ENCODE peak calls at places on chromosomes 1 and 21, in eight cellular contexts. S is A549, T is K562, E is Panc1, P is HCT116, I is GM23338, R is SK-N-SH, B is GM12878. L is an unnamed sample.
A peak's percentile ranks its signal among the peaks of the same experiment; 100 is the strongest.

GRCh38 chr1:152827173-152827572 is at the start of gene LCE1A:
- DNase-seq in P (no peak), B (no peak), S (no peak), I (no peak), T (no peak), R (no peak), E (no peak), L (no peak)

GRCh38 chr21:15365751-15366392 is 301.1 kb upstream of the NRIP1 start:
- DNase-seq in T (no peak), E (no peak), P (no peak), S (no peak), B (no peak), R (no peak), I (peak; percentile 37), L (no peak)

GRCh38 chr1:73839922-73840321 is 358.1 kb downstream of the LRRIQ3 start:
- DNase-seq in E (no peak), B (no peak), S (no peak), I (peak; percentile 49), T (peak; percentile 13), P (no peak), R (no peak), L (no peak)

GRCh38 chr1:57839067-57839466 is 415.2 kb upstream of the DAB1 start:
- DNase-seq in S (no peak), B (no peak), R (no peak), I (no peak), E (no peak), T (no peak), P (no peak), L (no peak)

GRCh38 chr1:204074274-204075115 is 1.6 kb downstream of the SOX13 start:
- DNase-seq in I (peak; percentile 66), S (peak; percentile 58), R (peak; percentile 82), E (no peak), B (no peak), P (no peak), T (no peak), L (no peak)

GRCh38 chr1:220278991-220279390 is 6.7 kb upstream of the RAB3GAP2 start:
- DNase-seq in B (no peak), S (no peak), E (no peak), I (no peak), T (no peak), R (no peak), P (no peak), L (no peak)

GRCh38 chr21:14991957-14992356 is 72.8 kb downstream of the NRIP1 start:
- DNase-seq in P (no peak), S (no peak), E (peak; percentile 58), R (no peak), B (no peak), T (peak; percentile 18), I (no peak), L (no peak)

GRCh38 chr1:180228648-180229482 is 1.2 kb upstream of the LHX4 start:
- DNase-seq in S (peak; percentile 38), I (peak; percentile 55), B (no peak), T (no peak), P (no peak), E (no peak), R (peak; percentile 75), L (no peak)

GRCh38 chr21:39373634-39374033 is 24.7 kb upstream of the HMGN1 start:
- DNase-seq in B (no peak), R (peak; percentile 54), P (no peak), I (peak; percentile 71), T (peak; percentile 68), S (no peak), E (no peak), L (peak; percentile 79)

GRCh38 chr1:55694297-55694696 is 479.1 kb upstream of the USP24 start:
- DNase-seq in I (no peak), R (peak; percentile 60), P (no peak), B (no peak), S (no peak), E (no peak), T (no peak), L (no peak)

GRCh38 chr1:172637522-172637921 is 21.4 kb upstream of the FASLG start:
- DNase-seq in E (no peak), B (no peak), R (no peak), S (no peak), I (no peak), T (peak; percentile 79), P (no peak), L (no peak)

GRCh38 chr1:163596541-163597258 is 274.9 kb downstream of the NUF2 start:
- DNase-seq in T (no peak), B (no peak), R (no peak), P (no peak), E (no peak), I (peak; percentile 77), S (no peak), L (no peak)

GRCh38 chr1:214224605-214225354 is 56.2 kb upstream of the SMYD2 start:
- DNase-seq in E (no peak), P (no peak), T (no peak), B (no peak), I (peak; percentile 77), R (no peak), S (no peak), L (no peak)

GRCh38 chr1:80153762-80154555 is 1147.4 kb upstream of the ADGRL4 start:
- DNase-seq in I (peak; percentile 41), E (no peak), T (no peak), S (no peak), R (no peak), B (no peak), P (no peak), L (no peak)

GRCh38 chr1:78005755-78006154 is 1.0 kb downstream of the DNAJB4 start:
- DNase-seq in P (peak; percentile 48), R (peak; percentile 9), S (no peak), I (no peak), T (peak; percentile 75), E (no peak), B (no peak), L (no peak)

GRCh38 chr21:25441835-25442234 is 165.4 kb downstream of the MRPL39 start:
- DNase-seq in I (no peak), R (no peak), T (no peak), E (no peak), B (no peak), S (no peak), P (no peak), L (no peak)

GRCh38 chr21:29258626-29259335 is 39.9 kb upstream of the BACH1 start:
- DNase-seq in P (no peak), I (no peak), T (no peak), E (no peak), R (no peak), S (no peak), B (no peak), L (no peak)

GRCh38 chr1:156664046-156664948 is 12.9 kb downstream of the NES start:
- DNase-seq in P (no peak), T (no peak), R (no peak), I (peak; percentile 64), E (no peak), S (no peak), B (no peak), L (no peak)

GRCh38 chr1:37423810-37424209 is 50.6 kb upstream of the ZC3H12A start:
- DNase-seq in S (no peak), E (no peak), I (no peak), T (peak; percentile 62), P (no peak), R (no peak), B (no peak), L (no peak)

GRCh38 chr1:37415611-37416244 is 58.7 kb upstream of the ZC3H12A start:
- DNase-seq in S (no peak), R (no peak), T (peak; percentile 11), P (no peak), B (no peak), E (no peak), I (no peak), L (no peak)

GRCh38 chr1:37420461-37420860 is 53.9 kb upstream of the ZC3H12A start:
- DNase-seq in P (no peak), I (no peak), E (no peak), B (no peak), T (no peak), S (no peak), R (no peak), L (no peak)
- TF ChIP-seq REST in P (no peak), I (no peak), E (no peak), B (no peak), T (no peak), S (no peak), R (no peak), L (no peak)

GRCh38 chr1:42953182-42954180 is 5.2 kb downstream of the SLC2A1 start:
- DNase-seq in T (no peak), B (no peak), I (no peak), S (no peak), E (no peak), R (peak; percentile 40), P (no peak), L (no peak)
- TF ChIP-seq REST in T (no peak), B (no peak), I (no peak), S (no peak), E (no peak), R (no peak), P (no peak), L (no peak)

GRCh38 chr1:51293898-51294515 is 36.4 kb downstream of the TTC39A start:
- DNase-seq in B (no peak), I (no peak), R (no peak), S (no peak), T (no peak), P (no peak), E (no peak), L (no peak)

GRCh38 chr1:51295926-51296325 is 34.4 kb downstream of the TTC39A start:
- DNase-seq in B (no peak), R (no peak), E (no peak), S (no peak), P (no peak), T (no peak), I (no peak), L (no peak)

GRCh38 chr1:51296379-51297357 is 33.7 kb downstream of the TTC39A start:
- DNase-seq in T (peak; percentile 94), E (peak; percentile 75), I (peak; percentile 94), S (peak; percentile 69), R (peak; percentile 91), P (peak; percentile 61), B (peak; percentile 51), L (peak; percentile 75)

GRCh38 chr1:51297401-51298321 is 32.7 kb downstream of the TTC39A start:
- DNase-seq in E (no peak), R (no peak), B (no peak), S (no peak), I (no peak), T (no peak), P (no peak), L (no peak)

DNA sequence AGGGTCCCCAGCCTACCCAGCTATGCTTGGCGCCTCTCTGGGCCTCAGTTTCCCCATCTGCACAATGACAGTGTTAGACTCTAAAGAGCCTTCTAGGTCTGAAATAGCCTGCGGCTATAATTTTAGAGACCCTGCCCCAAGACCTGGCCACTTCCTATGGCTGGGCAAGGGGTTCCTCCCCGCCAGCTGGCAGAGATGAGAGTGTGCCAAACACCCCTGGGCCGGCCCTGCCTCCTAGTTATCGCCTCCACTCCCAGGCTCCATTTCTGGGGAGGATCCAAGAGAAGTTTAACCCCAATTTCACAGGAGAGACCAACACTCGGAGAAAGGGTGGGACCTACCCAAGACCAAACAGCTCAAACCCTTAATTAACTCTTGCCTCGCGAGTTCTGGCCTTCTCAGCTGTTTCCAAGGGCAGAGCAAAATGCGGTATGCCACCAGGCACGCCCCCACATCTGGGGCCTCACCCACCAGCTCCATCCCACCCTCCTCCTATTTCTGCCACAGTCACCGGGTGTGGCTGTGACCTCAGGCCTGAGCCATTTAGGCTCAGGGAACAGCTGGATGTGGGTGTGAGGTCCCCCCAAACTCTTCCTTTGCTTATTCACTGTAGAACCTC is 35.7 kb downstream of the TTC39A start:
- DNase-seq in B (no peak), P (no peak), T (peak; percentile 49), E (no peak), I (no peak), S (no peak), R (no peak), L (no peak)
- TF ChIP-seq REST in B (no peak), P (no peak), T (no peak), E (no peak), I (no peak), S (no peak), R (no peak), L (no peak)

GRCh38 chr1:10217748-10218441 is 7.5 kb downstream of the KIF1B start:
- DNase-seq in B (no peak), E (no peak), I (no peak), T (no peak), P (no peak), R (no peak), S (no peak), L (no peak)
- TF ChIP-seq REST in B (no peak), E (no peak), I (no peak), T (no peak), P (no peak), R (no peak), S (no peak), L (no peak)